ENCODE peak calls at places on chromosomes 1 and 21, in four cellular contexts. One of them, this sample, is unnamed.

GRCh38 chr1:117634631-117635030 is 28.8 kb downstream of the TENT5C start:
- DNase-seq in cardiac septum: peak
- DNase-seq in Calu3: no peak
- DNase-seq in NCI-H2107: no peak
- DNase-seq in this sample: no peak

GRCh38 chr1:25580933-25581332 is 35.7 kb upstream of the MAN1C1 start:
- DNase-seq in cardiac septum: no peak
- DNase-seq in Calu3: no peak
- DNase-seq in NCI-H2107: no peak
- DNase-seq in this sample: no peak

GRCh38 chr1:40153073-40153770 is 8.0 kb upstream of the RLF start:
- DNase-seq in cardiac septum: no peak
- DNase-seq in Calu3: no peak
- DNase-seq in NCI-H2107: peak
- DNase-seq in this sample: peak

GRCh38 chr1:245197911-245198379 is 43.2 kb downstream of the KIF26B start:
- DNase-seq in cardiac septum: no peak
- DNase-seq in Calu3: no peak
- DNase-seq in NCI-H2107: no peak
- DNase-seq in this sample: peak

GRCh38 chr1:58439946-58440345 is 106.6 kb downstream of the OMA1 start:
- DNase-seq in cardiac septum: no peak
- DNase-seq in Calu3: no peak
- DNase-seq in NCI-H2107: no peak
- DNase-seq in this sample: peak

GRCh38 chr1:98693385-98693784 is 31.9 kb downstream of the SNX7 start:
- DNase-seq in cardiac septum: no peak
- DNase-seq in Calu3: no peak
- DNase-seq in NCI-H2107: no peak
- DNase-seq in this sample: no peak

GRCh38 chr1:2583871-2584341 is 2.7 kb upstream of the PRXL2B start:
- DNase-seq in cardiac septum: no peak
- DNase-seq in Calu3: peak
- DNase-seq in NCI-H2107: no peak
- DNase-seq in this sample: no peak

GRCh38 chr1:21926814-21927530 is 10.1 kb downstream of the HSPG2 start:
- DNase-seq in cardiac septum: no peak
- DNase-seq in Calu3: no peak
- DNase-seq in NCI-H2107: no peak
- DNase-seq in this sample: peak

GRCh38 chr1:6202256-6202655 is 2.9 kb upstream of the RPL22 start:
- DNase-seq in cardiac septum: no peak
- DNase-seq in Calu3: no peak
- DNase-seq in NCI-H2107: no peak
- DNase-seq in this sample: no peak

GRCh38 chr21:45588861-45589491 is 46.7 kb upstream of the SLC19A1 start:
- DNase-seq in cardiac septum: no peak
- DNase-seq in Calu3: no peak
- DNase-seq in NCI-H2107: no peak
- DNase-seq in this sample: no peak

GRCh38 chr1:111690306-111690617 is 48.9 kb downstream of the INKA2 start:
- DNase-seq in cardiac septum: no peak
- DNase-seq in Calu3: no peak
- DNase-seq in NCI-H2107: peak
- DNase-seq in this sample: peak

GRCh38 chr1:59272507-59272906 is 24.4 kb upstream of the FGGY start:
- DNase-seq in cardiac septum: no peak
- DNase-seq in Calu3: no peak
- DNase-seq in NCI-H2107: no peak
- DNase-seq in this sample: peak

GRCh38 chr1:242468749-242469148 is 55.7 kb downstream of the PLD5 start:
- DNase-seq in cardiac septum: no peak
- DNase-seq in Calu3: peak
- DNase-seq in NCI-H2107: no peak
- DNase-seq in this sample: no peak

GRCh38 chr1:118118469-118118868 is 66.6 kb downstream of the SPAG17 start:
- DNase-seq in cardiac septum: no peak
- DNase-seq in Calu3: no peak
- DNase-seq in NCI-H2107: no peak
- DNase-seq in this sample: no peak

GRCh38 chr1:33092438-33092837 is 11.5 kb downstream of the AZIN2 start:
- DNase-seq in cardiac septum: no peak
- DNase-seq in Calu3: no peak
- DNase-seq in NCI-H2107: no peak
- DNase-seq in this sample: no peak

GRCh38 chr1:150562384-150563339 is 13.5 kb downstream of the ADAMTSL4 start:
- DNase-seq in cardiac septum: peak
- DNase-seq in Calu3: no peak
- DNase-seq in NCI-H2107: no peak
- DNase-seq in this sample: no peak

This sample was measured in AG10803.